ENCODE peak calls at places on chromosomes 16 and 17, in four cellular contexts. O, A, I and N are unnamed samples.
A peak's percentile ranks its signal among the peaks of the same experiment; 100 is the strongest.

GRCh38 chr17:77312061-77312684 is 171.4 kb downstream of the SEC14L1 start:
- DNase-seq in O (no peak), A (no peak), I (no peak), N (no peak)

GRCh38 chr16:87288753-87289362 is 28.3 kb downstream of the C16orf95 start:
- DNase-seq in O (peak; percentile 8), A (no peak), I (no peak), N (no peak)

GRCh38 chr17:60565233-60565632 is 34.8 kb upstream of the PPM1D start:
- DNase-seq in O (no peak), A (no peak), I (no peak), N (no peak)

GRCh38 chr16:82050506-82050905 is 15.5 kb downstream of the HSD17B2 start:
- DNase-seq in O (no peak), A (no peak), I (no peak), N (no peak)

GRCh38 chr16:9058211-9058610 is 33.2 kb upstream of the HAPSTR1 start:
- DNase-seq in O (no peak), A (no peak), I (no peak), N (no peak)

GRCh38 chr17:66038125-66038524 is 153.8 kb downstream of the CEP112 start:
- DNase-seq in O (no peak), A (no peak), I (no peak), N (no peak)

GRCh38 chr17:18231156-18231555 is 5.7 kb downstream of the LLGL1 start:
- DNase-seq in O (no peak), A (no peak), I (peak; percentile 37), N (no peak)

GRCh38 chr16:88731699-88732098 is 25.4 kb downstream of the CTU2 start:
- DNase-seq in O (no peak), A (no peak), I (no peak), N (no peak)

GRCh38 chr16:19898924-19899604 is 14.4 kb upstream of the GPRC5B start:
- DNase-seq in O (peak; percentile 64), A (peak; percentile 44), I (peak; percentile 90), N (no peak)

GRCh38 chr17:40645291-40645690 is 2.3 kb downstream of the SMARCE1 start:
- DNase-seq in O (no peak), A (no peak), I (no peak), N (no peak)

GRCh38 chr16:57355898-57356414 is 2.6 kb upstream of the CCL22 start:
- DNase-seq in O (no peak), A (no peak), I (no peak), N (no peak)

GRCh38 chr16:66486773-66487579 is 59.9 kb downstream of the BEAN1 start:
- DNase-seq in O (peak; percentile 88), A (peak; percentile 38), I (no peak), N (no peak)

GRCh38 chr17:35807371-35808144 is 1.7 kb upstream of the TAF15 start:
- DNase-seq in O (peak; percentile 72), A (no peak), I (no peak), N (no peak)
- H3K4me3 ChIP-seq in O (no peak overlapping the region), A (no peak overlapping the region), I (no peak overlapping the region), N (no peak overlapping the region)

DNA sequence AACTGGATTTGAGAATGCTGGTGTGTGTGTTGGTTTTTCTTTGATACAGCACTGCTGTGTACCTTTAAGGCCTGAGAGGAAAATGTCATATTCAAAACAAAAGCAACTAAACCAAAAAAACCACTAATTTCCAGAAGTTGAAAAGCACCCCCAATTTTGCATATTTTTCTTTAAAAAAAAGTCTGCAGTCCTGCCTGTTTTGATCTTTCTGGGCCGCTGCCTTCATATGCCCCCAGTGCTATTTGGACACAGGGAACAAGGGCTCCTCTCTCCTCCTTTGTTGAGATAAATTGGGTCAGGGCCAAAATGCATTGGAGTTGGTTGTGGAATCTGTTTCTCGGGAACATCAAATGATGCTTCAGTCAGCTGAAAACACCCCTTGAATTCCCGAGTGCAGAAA is 26.9 kb downstream of the GPT2 start:
- DNase-seq in O (no peak), A (no peak), I (no peak), N (no peak)
- H3K4me1 ChIP-seq in O (no peaks in the 10 kb centered on the region), A (no peaks in the 10 kb centered on the region), I (no peaks in the 10 kb centered on the region), N (no peaks in the 10 kb centered on the region)

DNA sequence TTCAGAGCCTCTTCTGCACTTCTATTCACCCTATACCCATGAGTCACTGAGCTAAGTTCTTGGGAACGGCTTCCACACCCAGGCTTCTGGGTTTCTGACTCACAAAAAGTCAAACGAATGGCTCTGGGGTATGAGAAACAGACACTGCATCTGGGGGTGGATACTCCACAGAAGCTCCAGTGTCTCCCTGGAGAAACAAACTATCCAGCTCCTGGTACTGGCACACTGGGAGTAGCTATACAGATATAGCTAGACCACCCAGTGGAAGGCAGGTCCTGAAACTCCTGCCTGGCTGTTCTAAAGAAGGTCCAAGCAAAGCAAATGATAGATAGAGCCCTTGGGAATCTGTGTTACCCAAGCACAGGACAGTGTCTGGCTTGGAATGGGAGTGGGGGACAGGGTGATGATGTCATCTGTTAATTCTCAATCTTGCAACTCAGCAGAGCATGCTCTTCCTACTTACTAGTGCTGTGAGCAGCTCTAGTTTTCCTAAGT is 6.9 kb downstream of the MMP28 start:
- DNase-seq in O (peak; percentile 98), A (no peak), I (no peak), N (no peak)
- H3K27me3 ChIP-seq in O (peaks cover 12% of the 10 kb centered on the region), A (peaks cover 11% of the 10 kb centered on the region), I (peaks cover 28% of the 10 kb centered on the region), N (peaks cover 4% of the 10 kb centered on the region)

GRCh38 chr17:55964191-55964590 is 189.1 kb upstream of the ANKFN1 start:
- DNase-seq in O (no peak), A (no peak), I (no peak), N (no peak)
- H3K4me3 ChIP-seq in O (no peak overlapping the region), A (no peak overlapping the region), I (no peak overlapping the region), N (no peak overlapping the region)